ENCODE peak calls at places on chromosomes 1 and 21, in four cellular contexts. One of them, this sample, is unnamed.
A peak's percentile ranks its signal among the peaks of the same experiment; 100 is the strongest.

GRCh38 chr1:94592566-94592920 is 51.0 kb upstream of the F3 start:
- DNase-seq in colonic mucosa: no peak
- DNase-seq in GM12864: no peak
- DNase-seq in CD8-positive, alpha-beta T cell: no peak
- DNase-seq in this sample: no peak

GRCh38 chr21:18529253-18529652 is 125.7 kb upstream of the TMPRSS15 start:
- DNase-seq in colonic mucosa: no peak
- DNase-seq in GM12864: no peak
- DNase-seq in CD8-positive, alpha-beta T cell: no peak
- DNase-seq in this sample: peak; percentile 96

GRCh38 chr1:244082969-244083368 is 31.9 kb downstream of the ZBTB18 start:
- DNase-seq in colonic mucosa: no peak
- DNase-seq in GM12864: no peak
- DNase-seq in CD8-positive, alpha-beta T cell: no peak
- DNase-seq in this sample: no peak

GRCh38 chr21:31554511-31555022 is 104.9 kb upstream of the SOD1 start:
- DNase-seq in colonic mucosa: no peak
- DNase-seq in GM12864: peak; percentile 21
- DNase-seq in CD8-positive, alpha-beta T cell: no peak
- DNase-seq in this sample: peak; percentile 17

GRCh38 chr1:2376931-2377672 is 14.3 kb downstream of the MORN1 start:
- DNase-seq in colonic mucosa: no peak
- DNase-seq in GM12864: no peak
- DNase-seq in CD8-positive, alpha-beta T cell: peak; percentile 8
- DNase-seq in this sample: no peak

GRCh38 chr1:43256675-43257570 is 12.9 kb upstream of the TMEM125 start:
- DNase-seq in colonic mucosa: peak; percentile 86
- DNase-seq in GM12864: no peak
- DNase-seq in CD8-positive, alpha-beta T cell: no peak
- DNase-seq in this sample: peak; percentile 29

GRCh38 chr1:172085372-172085771 is 244.1 kb downstream of the DNM3 start:
- DNase-seq in colonic mucosa: no peak
- DNase-seq in GM12864: no peak
- DNase-seq in CD8-positive, alpha-beta T cell: no peak
- DNase-seq in this sample: no peak

GRCh38 chr21:41901099-41901498 is 22.0 kb upstream of the PRDM15 start:
- DNase-seq in colonic mucosa: no peak
- DNase-seq in GM12864: no peak
- DNase-seq in CD8-positive, alpha-beta T cell: no peak
- DNase-seq in this sample: no peak

GRCh38 chr1:50497007-50497406 is 73.8 kb upstream of the DMRTA2 start:
- DNase-seq in colonic mucosa: no peak
- DNase-seq in GM12864: no peak
- DNase-seq in CD8-positive, alpha-beta T cell: no peak
- DNase-seq in this sample: no peak

GRCh38 chr21:31489014-31489413 is 145.0 kb upstream of the TIAM1 start:
- DNase-seq in colonic mucosa: no peak
- DNase-seq in GM12864: no peak
- DNase-seq in CD8-positive, alpha-beta T cell: no peak
- DNase-seq in this sample: no peak

GRCh38 chr1:24557711-24558121 is 1.8 kb downstream of the NCMAP start:
- DNase-seq in colonic mucosa: no peak
- DNase-seq in GM12864: no peak
- DNase-seq in CD8-positive, alpha-beta T cell: no peak
- DNase-seq in this sample: no peak

GRCh38 chr1:163875214-163875926 is 553.6 kb downstream of the NUF2 start:
- DNase-seq in colonic mucosa: peak; percentile 35
- DNase-seq in GM12864: no peak
- DNase-seq in CD8-positive, alpha-beta T cell: no peak
- DNase-seq in this sample: peak; percentile 74

GRCh38 chr21:35257413-35257812 is 208.3 kb upstream of the RUNX1 start:
- DNase-seq in colonic mucosa: peak; percentile 51
- DNase-seq in GM12864: no peak
- DNase-seq in CD8-positive, alpha-beta T cell: no peak
- DNase-seq in this sample: peak; percentile 95

GRCh38 chr1:227134686-227135314 is 183.5 kb downstream of the CDC42BPA start:
- DNase-seq in colonic mucosa: no peak
- DNase-seq in GM12864: no peak
- DNase-seq in CD8-positive, alpha-beta T cell: no peak
- DNase-seq in this sample: no peak

GRCh38 chr21:33434770-33435360 is 31.7 kb downstream of the IFNGR2 start:
- DNase-seq in colonic mucosa: no peak
- DNase-seq in GM12864: peak; percentile 92
- DNase-seq in CD8-positive, alpha-beta T cell: no peak
- DNase-seq in this sample: peak; percentile 94

GRCh38 chr1:147771216-147772125 is 11.1 kb upstream of the GJA5 start:
- DNase-seq in colonic mucosa: no peak
- DNase-seq in GM12864: no peak
- DNase-seq in CD8-positive, alpha-beta T cell: no peak
- DNase-seq in this sample: no peak
- TF ChIP-seq CTCF in colonic mucosa: no peak
- TF ChIP-seq CTCF in GM12864: no peak
- TF ChIP-seq CTCF in CD8-positive, alpha-beta T cell: no peak
- TF ChIP-seq CTCF in this sample: no peak

GRCh38 chr1:109718495-109718894 is 6.4 kb downstream of the GSTM5 start:
- DNase-seq in colonic mucosa: no peak
- DNase-seq in GM12864: no peak
- DNase-seq in CD8-positive, alpha-beta T cell: no peak
- DNase-seq in this sample: peak; percentile 13
- TF ChIP-seq CTCF in colonic mucosa: peak; percentile 19
- TF ChIP-seq CTCF in GM12864: no peak
- TF ChIP-seq CTCF in CD8-positive, alpha-beta T cell: no peak
- TF ChIP-seq CTCF in this sample: no peak

GRCh38 chr21:30463713-30464112 is 16.5 kb downstream of the KRTAP19-1 start:
- DNase-seq in colonic mucosa: no peak
- DNase-seq in GM12864: no peak
- DNase-seq in CD8-positive, alpha-beta T cell: no peak
- DNase-seq in this sample: peak; percentile 29
- TF ChIP-seq CTCF in colonic mucosa: no peak
- TF ChIP-seq CTCF in GM12864: no peak
- TF ChIP-seq CTCF in CD8-positive, alpha-beta T cell: no peak
- TF ChIP-seq CTCF in this sample: peak; percentile 53

GRCh38 chr1:208172389-208173140 is 71.6 kb downstream of the PLXNA2 start:
- DNase-seq in colonic mucosa: no peak
- DNase-seq in GM12864: no peak
- DNase-seq in CD8-positive, alpha-beta T cell: no peak
- DNase-seq in this sample: peak; percentile 34
- TF ChIP-seq CTCF in colonic mucosa: no peak
- TF ChIP-seq CTCF in GM12864: no peak
- TF ChIP-seq CTCF in CD8-positive, alpha-beta T cell: no peak
- TF ChIP-seq CTCF in this sample: no peak

GRCh38 chr1:90000934-90001676 is 6.2 kb downstream of the ZNF326 start:
- DNase-seq in colonic mucosa: no peak
- DNase-seq in GM12864: no peak
- DNase-seq in CD8-positive, alpha-beta T cell: no peak
- DNase-seq in this sample: no peak
- TF ChIP-seq CTCF in colonic mucosa: no peak
- TF ChIP-seq CTCF in GM12864: peak; percentile 27
- TF ChIP-seq CTCF in CD8-positive, alpha-beta T cell: peak; percentile 22
- TF ChIP-seq CTCF in this sample: no peak